ENCODE peak calls at places on chromosomes 11 and 22, in eight cellular contexts. B is foreskin fibroblast; K is psoas muscle; I is right lobe of liver; G is fibroblast of lung; M is CD8-positive, alpha-beta memory T cell; S is lower lobe of right lung; H is H1. D is an unnamed sample.

GRCh38 chr11:64444838-64445441 is 86.0 kb downstream of the RPS6KA4 start:
- DNase-seq in B (peak), K (no peak), I (no peak), G (peak), M (no peak), S (no peak), H (no peak), D (no peak)

GRCh38 chr11:3220521-3221407 is 2.2 kb upstream of the MRGPRG start:
- DNase-seq in B (no peak), K (no peak), I (no peak), G (no peak), M (no peak), S (peak), H (peak), D (no peak)

GRCh38 chr22:19723165-19723989 is at the start of gene GP1BB:
- DNase-seq in B (no peak), K (no peak), I (no peak), G (peak), M (no peak), S (peak), H (peak), D (no peak)

GRCh38 chr11:38446336-38446735 is 1848.3 kb upstream of the RAG2 start:
- DNase-seq in B (no peak), K (no peak), I (no peak), G (peak), M (no peak), S (no peak), H (no peak), D (no peak)

GRCh38 chr22:19556963-19557545 is 32.8 kb upstream of the CLDN5 start:
- DNase-seq in B (no peak), K (no peak), I (no peak), G (no peak), M (no peak), S (no peak), H (no peak), D (no peak)

GRCh38 chr22:45818130-45819085 is 146.8 kb downstream of the ATXN10 start:
- DNase-seq in B (peak), K (no peak), I (peak), G (peak), M (no peak), S (no peak), H (no peak), D (no peak)

GRCh38 chr11:72297828-72298227 is 53.9 kb upstream of the PHOX2A start:
- DNase-seq in B (no peak), K (no peak), I (no peak), G (no peak), M (no peak), S (no peak), H (no peak), D (no peak)

GRCh38 chr11:72397333-72397732 is 37.0 kb downstream of the CLPB start:
- DNase-seq in B (no peak), K (no peak), I (no peak), G (no peak), M (no peak), S (no peak), H (no peak), D (no peak)

GRCh38 chr11:128054323-128054910 is 532.9 kb downstream of the ETS1 start:
- DNase-seq in B (peak), K (no peak), I (no peak), G (peak), M (no peak), S (no peak), H (no peak), D (no peak)

GRCh38 chr11:128125723-128126122 is 461.6 kb downstream of the ETS1 start:
- DNase-seq in B (no peak), K (no peak), I (no peak), G (no peak), M (no peak), S (no peak), H (no peak), D (no peak)

GRCh38 chr11:33635161-33635560 is 65.5 kb downstream of the C11orf91 start:
- DNase-seq in B (peak), K (peak), I (no peak), G (peak), M (no peak), S (no peak), H (no peak), D (no peak)

GRCh38 chr22:27406389-27406861 is 395.1 kb downstream of the MN1 start:
- DNase-seq in B (no peak), K (no peak), I (no peak), G (no peak), M (no peak), S (no peak), H (no peak), D (no peak)

GRCh38 chr22:26581769-26582168 is 8.2 kb downstream of the TPST2 start:
- DNase-seq in B (no peak), K (no peak), I (no peak), G (no peak), M (no peak), S (no peak), H (no peak), D (no peak)

GRCh38 chr11:82790723-82791487 is 57.2 kb upstream of the FAM181B start:
- DNase-seq in B (no peak), K (no peak), I (no peak), G (peak), M (no peak), S (no peak), H (no peak), D (no peak)

GRCh38 chr11:119602745-119603373 is 126.1 kb downstream of the NECTIN1 start:
- DNase-seq in B (no peak), K (no peak), I (no peak), G (no peak), M (no peak), S (no peak), H (peak), D (no peak)

GRCh38 chr22:22833059-22833458 is 54.6 kb upstream of the IGLL5 start:
- DNase-seq in B (no peak), K (no peak), I (no peak), G (no peak), M (no peak), S (no peak), H (no peak), D (no peak)
- H3K4me3 ChIP-seq in B (no peak), K (no peak), I (no peak), G (no peak), M (no peak), S (no peak), H (no peak), D (no peak)

DNA sequence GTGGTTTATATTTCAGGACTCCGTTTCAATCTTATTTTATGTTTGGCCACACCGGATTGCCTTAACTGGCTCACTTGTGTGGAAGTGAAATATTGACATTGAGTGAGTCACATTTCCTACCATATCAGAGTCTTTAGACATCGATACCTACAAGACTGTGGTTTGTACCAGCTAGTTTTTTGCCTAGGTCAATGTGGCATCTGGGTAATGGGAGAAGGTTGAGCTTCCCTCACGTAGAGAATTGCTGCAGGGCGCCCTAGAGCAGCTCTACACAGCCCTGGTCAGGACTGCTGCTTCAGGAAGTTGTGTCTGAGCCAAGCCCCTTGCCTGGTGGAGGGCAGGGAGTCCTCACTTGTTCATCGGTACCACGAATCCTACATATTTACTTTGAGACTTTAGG is 1.6 kb downstream of the GRAMD1B start:
- DNase-seq in B (peak), K (no peak), I (no peak), G (no peak), M (no peak), S (no peak), H (no peak), D (no peak)
- H3K4me3 ChIP-seq in B (peak), K (peak), I (no peak), G (no peak), M (no peak), S (peak), H (peak), D (no peak)

GRCh38 chr11:859394-860131 is 16.9 kb downstream of the TSPAN4 start:
- DNase-seq in B (peak), K (peak), I (no peak), G (peak), M (no peak), S (peak), H (no peak), D (no peak)
- H3K4me3 ChIP-seq in B (no peak), K (no peak), I (no peak), G (peak), M (no peak), S (no peak), H (no peak), D (no peak)

GRCh38 chr11:13276454-13276851 is 1.1 kb upstream of the BMAL1 start:
- DNase-seq in B (peak), K (no peak), I (no peak), G (no peak), M (no peak), S (no peak), H (no peak), D (no peak)
- H3K4me3 ChIP-seq in B (peak), K (peak), I (peak), G (peak), M (peak), S (peak), H (peak), D (peak)

GRCh38 chr11:116931206-116931953 is 94.0 kb upstream of the APOA1 start:
- DNase-seq in B (no peak), K (no peak), I (no peak), G (peak), M (peak), S (no peak), H (no peak), D (no peak)

GRCh38 chr11:116932182-116932581 is 94.8 kb upstream of the APOA1 start:
- DNase-seq in B (no peak), K (no peak), I (no peak), G (no peak), M (no peak), S (no peak), H (no peak), D (no peak)

GRCh38 chr11:116929393-116930090 is 92.1 kb upstream of the APOA1 start:
- DNase-seq in B (no peak), K (no peak), I (no peak), G (peak), M (no peak), S (no peak), H (no peak), D (no peak)

GRCh38 chr11:116930177-116930576 is 92.8 kb upstream of the APOA1 start:
- DNase-seq in B (peak), K (no peak), I (no peak), G (peak), M (peak), S (no peak), H (no peak), D (no peak)

GRCh38 chr11:116930586-116930985 is 93.2 kb upstream of the APOA1 start:
- DNase-seq in B (no peak), K (no peak), I (no peak), G (no peak), M (no peak), S (no peak), H (no peak), D (no peak)
- H3K4me3 ChIP-seq in B (no peak), K (peak), I (no peak), G (no peak), M (peak), S (peak), H (no peak), D (no peak)

GRCh38 chr22:32802291-32802826 is 854 bp downstream of the TIMP3 start:
- DNase-seq in B (peak), K (no peak), I (no peak), G (peak), M (no peak), S (no peak), H (no peak), D (no peak)

GRCh38 chr22:32800158-32800557 is 1.3 kb upstream of the TIMP3 start:
- DNase-seq in B (peak), K (peak), I (no peak), G (no peak), M (no peak), S (no peak), H (no peak), D (no peak)

GRCh38 chr22:32803020-32803758 is 1.7 kb downstream of the TIMP3 start:
- DNase-seq in B (peak), K (no peak), I (peak), G (peak), M (no peak), S (no peak), H (no peak), D (no peak)

GRCh38 chr22:32801001-32801435 is 487 bp upstream of the TIMP3 start:
- DNase-seq in B (no peak), K (no peak), I (no peak), G (no peak), M (no peak), S (no peak), H (no peak), D (no peak)

DNA sequence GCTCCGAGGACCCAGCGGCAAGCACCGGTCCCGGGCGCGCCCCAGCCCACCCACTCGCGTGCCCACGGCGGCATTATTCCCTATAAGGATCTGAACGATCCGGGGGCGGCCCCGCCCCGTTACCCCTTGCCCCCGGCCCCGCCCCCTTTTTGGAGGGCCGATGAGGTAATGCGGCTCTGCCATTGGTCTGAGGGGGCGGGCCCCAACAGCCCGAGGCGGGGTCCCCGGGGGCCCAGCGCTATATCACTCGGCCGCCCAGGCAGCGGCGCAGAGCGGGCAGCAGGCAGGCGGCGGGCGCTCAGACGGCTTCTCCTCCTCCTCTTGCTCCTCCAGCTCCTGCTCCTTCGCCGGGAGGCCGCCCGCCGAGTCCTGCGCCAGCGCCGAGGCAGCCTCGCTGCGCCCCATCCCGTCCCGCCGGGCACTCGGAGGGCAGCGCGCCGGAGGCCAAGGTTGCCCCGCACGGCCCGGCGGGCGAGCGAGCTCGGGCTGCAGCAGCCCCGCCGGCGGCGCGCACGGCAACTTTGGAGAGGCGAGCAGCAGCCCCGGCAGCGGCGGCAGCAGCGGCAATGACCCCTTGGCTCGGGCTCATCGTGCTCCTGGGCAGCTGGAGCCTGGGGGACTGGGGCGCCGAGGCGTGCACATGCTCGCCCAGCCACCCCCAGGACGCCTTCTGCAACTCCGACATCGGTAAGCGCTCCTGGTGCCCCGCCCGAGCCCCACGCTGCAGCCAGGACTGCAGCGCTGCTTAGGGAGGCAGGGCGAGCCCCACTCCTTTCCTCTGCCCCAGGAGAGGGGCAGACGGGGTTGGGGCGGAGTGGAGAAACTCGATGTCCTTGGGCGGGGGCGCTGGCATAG is at the start of gene TIMP3:
- DNase-seq in B (peak), K (peak), I (peak), G (peak), M (no peak), S (peak), H (peak), D (no peak)
- H3K4me3 ChIP-seq in B (peak), K (peak), I (peak), G (peak), M (no peak), S (peak), H (peak), D (no peak)

DNA sequence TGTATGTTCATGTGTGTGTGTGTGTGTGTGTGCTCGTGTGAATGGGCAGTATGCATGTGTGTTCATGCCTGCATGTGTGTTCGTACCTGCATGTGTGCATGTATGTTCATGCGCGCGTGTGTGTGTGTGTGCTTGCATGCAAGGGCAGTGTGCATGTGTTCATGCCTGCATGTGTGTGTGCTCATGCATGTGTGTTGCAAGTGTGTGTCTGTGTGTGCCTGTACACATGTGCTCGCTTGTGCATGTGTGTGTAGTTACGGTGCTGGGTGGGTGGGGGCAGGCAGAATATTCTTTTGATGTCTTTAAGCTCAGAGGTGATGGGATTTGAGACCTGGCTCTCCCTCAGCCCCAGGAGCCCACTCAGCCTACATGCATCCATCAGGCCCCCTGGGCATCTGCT is 822.1 kb downstream of the BRD1 start:
- DNase-seq in B (no peak), K (no peak), I (peak), G (no peak), M (no peak), S (no peak), H (peak), D (no peak)
- H3K4me3 ChIP-seq in B (no peak), K (no peak), I (no peak), G (no peak), M (no peak), S (no peak), H (no peak), D (no peak)